ENCODE peak calls at places on chromosomes 3 and 15, in six cellular contexts. R, S, D, O, F and H are unnamed samples.

GRCh38 chr3:173745952-173746682 is 348.6 kb downstream of the NLGN1 start:
- DNase-seq in F (peak; percentile 45), O (no peak), D (peak; percentile 46), R (no peak), S (peak; percentile 9), H (no peak)

GRCh38 chr3:48222616-48223513 is at the start of gene CAMP:
- DNase-seq in R (no peak), F (no peak), S (peak; percentile 70), D (peak; percentile 89), O (peak; percentile 73), H (no peak)

GRCh38 chr3:72990701-72991395 is 5.8 kb upstream of the PPP4R2 start:
- DNase-seq in R (no peak), S (no peak), O (no peak), F (no peak), D (no peak), H (no peak)

GRCh38 chr3:32487781-32488526 is 14.7 kb downstream of the CMTM6 start:
- DNase-seq in F (no peak), S (no peak), D (no peak), O (no peak), R (no peak), H (no peak)

GRCh38 chr15:55186331-55186730 is 10.4 kb downstream of the RSL24D1 start:
- DNase-seq in O (no peak), R (no peak), F (no peak), D (no peak), S (no peak), H (no peak)

GRCh38 chr3:31114929-31115283 is 220.4 kb upstream of the GADL1 start:
- DNase-seq in O (no peak), F (no peak), D (no peak), R (no peak), S (no peak), H (no peak)

GRCh38 chr15:85379403-85380131 is 836 bp upstream of the AKAP13 start:
- DNase-seq in R (no peak), D (no peak), F (no peak), S (peak; percentile 13), O (no peak), H (no peak)

GRCh38 chr3:16480861-16481569 is 32.5 kb downstream of the RFTN1 start:
- DNase-seq in F (peak; percentile 58), D (peak; percentile 62), R (no peak), S (no peak), O (no peak), H (no peak)

GRCh38 chr3:14863324-14864100 is 44.8 kb downstream of the FGD5 start:
- DNase-seq in D (no peak), F (peak; percentile 46), S (no peak), O (no peak), R (no peak), H (peak; percentile 77)

GRCh38 chr3:122681294-122682015 is 816 bp downstream of the PARP14 start:
- DNase-seq in F (peak; percentile 7), D (no peak), O (no peak), R (no peak), S (no peak), H (peak; percentile 16)

GRCh38 chr15:79644091-79644490 is 212.0 kb downstream of the MINAR1 start:
- DNase-seq in R (no peak), D (peak; percentile 59), S (no peak), F (peak; percentile 15), O (no peak), H (no peak)

GRCh38 chr15:100914876-100915275 is 4.3 kb upstream of the LRRK1 start:
- DNase-seq in D (peak; percentile 31), R (no peak), S (no peak), F (peak; percentile 73), O (no peak), H (peak; percentile 84)

GRCh38 chr3:52440249-52440551 is 4.7 kb downstream of the SEMA3G start:
- DNase-seq in D (no peak), F (no peak), O (no peak), S (peak; percentile 2), R (no peak), H (no peak)

GRCh38 chr15:48965972-48966371 is 2.3 kb upstream of the SHC4 start:
- DNase-seq in D (peak; percentile 79), S (peak; percentile 48), O (no peak), R (no peak), F (peak; percentile 56), H (peak; percentile 33)

GRCh38 chr3:32869513-32870047 is 51.8 kb downstream of the TRIM71 start:
- DNase-seq in S (no peak), O (no peak), D (no peak), R (peak; percentile 97), F (peak; percentile 99), H (peak; percentile 89)

GRCh38 chr3:61562042-61562809 is 855 bp downstream of the PTPRG start:
- DNase-seq in R (no peak), F (no peak), O (peak; percentile 38), D (peak; percentile 32), S (peak; percentile 51), H (peak; percentile 70)

GRCh38 chr3:58013973-58014649 is 5.9 kb downstream of the FLNB start:
- DNase-seq in O (peak; percentile 31), S (peak; percentile 72), R (no peak), D (peak; percentile 93), F (peak; percentile 77), H (no peak)

GRCh38 chr3:133258358-133258757 is 141.5 kb upstream of the BFSP2 start:
- DNase-seq in R (no peak), D (no peak), O (no peak), F (peak; percentile 86), S (no peak), H (no peak)

GRCh38 chr3:96347289-96347688 is 467.1 kb upstream of the EPHA6 start:
- DNase-seq in D (no peak), R (no peak), S (no peak), O (no peak), F (no peak), H (no peak)

DNA sequence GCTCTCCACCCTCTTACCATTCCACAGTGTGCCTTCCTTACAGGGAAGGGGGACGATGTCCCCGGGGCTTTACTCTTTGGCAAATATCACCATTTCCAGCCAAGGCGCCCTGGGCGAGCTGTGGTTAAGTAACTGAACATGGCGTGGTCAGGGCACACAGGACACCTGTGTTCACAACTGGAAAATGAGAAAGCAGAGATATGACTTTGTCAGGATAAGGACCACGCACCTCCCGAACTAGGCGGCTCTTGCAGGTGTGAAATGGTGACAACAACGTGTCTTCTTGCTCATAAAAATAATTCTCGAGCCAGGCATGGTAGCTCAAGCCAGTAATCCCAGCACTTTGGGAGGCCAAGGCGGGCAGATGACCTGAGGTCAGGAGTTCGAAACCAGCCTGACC is 154.8 kb downstream of the LRRC28 start:
- DNase-seq in D (no peak), S (no peak), R (no peak), O (no peak), F (no peak), H (no peak)
- H3K4me3 ChIP-seq in D (no peak overlapping the region), S (no peak overlapping the region), R (no peak overlapping the region), O (no peak overlapping the region), F (no peak overlapping the region), H (no peak overlapping the region)

GRCh38 chr15:58908550-58909309 is 24.7 kb downstream of the SLTM start:
- DNase-seq in S (no peak), O (no peak), F (no peak), R (no peak), D (no peak), H (no peak)

GRCh38 chr15:58909616-58910015 is 23.9 kb downstream of the SLTM start:
- DNase-seq in O (no peak), D (peak; percentile 29), R (no peak), S (no peak), F (no peak), H (no peak)

DNA sequence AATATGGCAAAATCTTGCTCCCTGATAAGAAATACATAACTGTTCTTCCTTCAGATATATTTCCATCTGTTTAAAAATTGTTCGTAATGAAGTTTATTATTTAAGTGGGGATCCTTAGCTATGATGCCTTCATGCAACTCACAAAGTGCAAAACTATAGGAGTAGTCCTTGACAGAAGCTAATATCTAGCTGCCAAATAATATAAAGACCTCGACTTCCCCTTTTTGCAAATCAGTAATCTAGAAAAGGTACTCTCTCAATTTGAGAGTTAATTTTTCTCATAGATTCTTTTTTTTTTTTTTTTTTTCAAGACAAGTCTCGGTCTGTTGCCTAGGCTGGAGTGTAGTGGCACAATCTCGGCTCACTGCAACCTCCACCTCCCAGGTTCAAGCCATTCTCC is 23.0 kb downstream of the SLTM start:
- DNase-seq in O (no peak), S (no peak), D (no peak), F (no peak), R (no peak), H (no peak)
- H3K36me3 ChIP-seq in O (peaks cover 90% of the 10 kb centered on the region), S (no peaks in the 10 kb centered on the region), D (peaks cover 44% of the 10 kb centered on the region), F (no peaks in the 10 kb centered on the region), R (peaks cover 53% of the 10 kb centered on the region), H (peaks cover 11% of the 10 kb centered on the region)

DNA sequence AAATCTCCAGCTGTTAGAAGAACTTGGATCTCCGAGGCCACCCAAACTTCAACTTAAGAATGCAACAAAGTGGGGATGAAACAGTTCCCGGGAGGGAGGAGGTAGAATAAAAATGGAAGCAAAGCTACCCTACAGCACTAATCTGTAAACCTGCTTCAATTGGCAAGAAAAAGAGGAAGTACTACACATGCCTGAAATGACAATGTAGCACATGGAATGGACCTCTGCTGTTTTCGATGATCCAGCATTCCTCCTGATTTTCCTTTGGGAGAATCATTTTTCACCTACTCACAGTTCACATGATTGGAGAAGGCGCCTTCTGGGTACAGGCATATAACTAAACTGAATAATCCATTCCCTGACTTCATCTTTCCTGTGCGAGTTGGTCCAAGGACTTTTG is 1081.5 kb downstream of the FHIT start:
- DNase-seq in F (no peak), D (no peak), O (no peak), S (no peak), R (no peak), H (no peak)
- H3K27me3 ChIP-seq in F (no peaks in the 10 kb centered on the region), D (no peaks in the 10 kb centered on the region), O (no peaks in the 10 kb centered on the region), S (no peaks in the 10 kb centered on the region), R (no peaks in the 10 kb centered on the region), H (no peaks in the 10 kb centered on the region)

GRCh38 chr3:177904661-177905060 is 631.6 kb upstream of the KCNMB2 start:
- DNase-seq in F (peak; percentile 6), R (no peak), O (no peak), D (peak; percentile 49), S (no peak), H (no peak)

GRCh38 chr3:177899275-177900067 is 636.8 kb upstream of the KCNMB2 start:
- DNase-seq in R (no peak), S (no peak), F (no peak), O (no peak), D (no peak), H (peak; percentile 31)

GRCh38 chr3:177905895-177906511 is 630.2 kb upstream of the KCNMB2 start:
- DNase-seq in D (peak; percentile 89), R (peak; percentile 6), O (no peak), S (no peak), F (peak; percentile 77), H (peak; percentile 23)

GRCh38 chr3:177906573-177907229 is 629.5 kb upstream of the KCNMB2 start:
- DNase-seq in O (no peak), S (no peak), D (peak; percentile 21), R (no peak), F (no peak), H (no peak)

DNA sequence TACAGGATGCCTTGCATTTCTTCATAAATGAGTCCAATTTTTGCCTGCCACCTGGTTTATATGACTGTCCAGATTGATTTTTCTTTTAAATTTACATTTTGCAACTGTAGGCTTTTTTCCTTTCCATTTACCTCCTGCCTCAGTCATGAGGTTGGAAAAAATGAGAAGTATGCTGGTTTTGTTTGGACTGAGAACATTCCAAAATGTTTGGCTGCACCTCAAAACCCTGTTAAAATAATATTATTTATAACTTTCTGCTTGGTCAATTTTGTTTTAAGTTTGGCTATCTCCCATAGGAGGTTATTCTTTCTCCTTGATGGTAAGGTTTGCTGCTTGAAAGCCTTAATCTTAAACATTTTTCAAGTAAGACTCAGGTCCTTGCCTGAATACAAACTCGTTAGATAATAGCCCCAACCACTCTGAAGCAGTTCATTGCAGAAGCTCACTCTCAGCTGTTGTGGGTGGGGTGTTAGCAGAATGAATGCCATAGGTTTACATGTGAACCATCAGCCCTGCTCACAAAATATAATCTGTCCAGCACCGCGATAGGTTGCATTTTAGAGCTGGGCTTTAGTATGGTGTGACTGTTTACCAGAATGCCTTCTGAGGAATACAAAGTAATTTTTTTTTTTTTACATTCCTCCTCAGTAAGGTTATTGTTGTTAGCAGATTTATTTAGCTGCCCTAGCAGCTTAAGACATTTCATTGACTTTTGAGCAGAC is 630.9 kb upstream of the KCNMB2 start:
- DNase-seq in R (no peak), D (peak; percentile 93), F (peak; percentile 23), O (no peak), S (no peak), H (no peak)
- H3K4me3 ChIP-seq in R (no peak overlapping the region), D (no peak overlapping the region), F (no peak overlapping the region), O (no peak overlapping the region), S (no peak overlapping the region), H (no peak overlapping the region)